ENCODE peak calls at places on chromosomes 1 and 21, in six cellular contexts. D is activated T-cell treated with anti-CD3 and anti-CD28 coated beads, Interleukin-2, amount 50 U/mL, for 72 hours; M is ovary; V is prostate gland; G is effector memory CD4-positive, alpha-beta T cell; E is activated CD4-positive, alpha-beta T cell treated with anti-CD3 and anti-CD28 coated beads for 1 hour. Z is an unnamed sample.

GRCh38 chr1:32933742-32934322 is 30.8 kb downstream of the RNF19B start:
- DNase-seq in D (no peak), M (no peak), V (peak), G (no peak), E (no peak), Z (no peak)

GRCh38 chr1:35674111-35674510 is 32.8 kb upstream of the PSMB2 start:
- DNase-seq in D (no peak), M (no peak), V (no peak), G (no peak), E (no peak), Z (no peak)

GRCh38 chr1:39988618-39989343 is 33.8 kb downstream of the MFSD2A start:
- DNase-seq in D (no peak), M (no peak), V (peak), G (no peak), E (no peak), Z (no peak)

GRCh38 chr1:223486366-223486765 is 93.2 kb downstream of the CCDC185 start:
- DNase-seq in D (no peak), M (no peak), V (no peak), G (no peak), E (no peak), Z (no peak)

GRCh38 chr1:15950763-15951295 is 25.1 kb downstream of the ZBTB17 start:
- DNase-seq in D (peak), M (peak), V (no peak), G (peak), E (peak), Z (peak)

GRCh38 chr21:39799178-39799577 is 54.2 kb downstream of the IGSF5 start:
- DNase-seq in D (no peak), M (no peak), V (peak), G (no peak), E (no peak), Z (no peak)

GRCh38 chr1:160708821-160709220 is 2.8 kb downstream of the CD48 start:
- DNase-seq in D (peak), M (no peak), V (no peak), G (no peak), E (no peak), Z (no peak)

GRCh38 chr1:167928457-167928852 is 8.0 kb upstream of the DCAF6 start:
- DNase-seq in D (no peak), M (no peak), V (no peak), G (no peak), E (no peak), Z (no peak)

GRCh38 chr21:44593598-44594405 is 1.5 kb upstream of the KRTAP10-6 start:
- DNase-seq in D (no peak), M (no peak), V (no peak), G (no peak), E (no peak), Z (no peak)

GRCh38 chr1:174222166-174222949 is 63.0 kb downstream of the RABGAP1L start:
- DNase-seq in D (no peak), M (no peak), V (no peak), G (no peak), E (no peak), Z (no peak)

GRCh38 chr1:34917017-34917416 is 12.4 kb downstream of the DLGAP3 start:
- DNase-seq in D (no peak), M (no peak), V (no peak), G (no peak), E (no peak), Z (no peak)

GRCh38 chr1:183139281-183139942 is 46.7 kb upstream of the LAMC2 start:
- DNase-seq in D (no peak), M (no peak), V (no peak), G (no peak), E (no peak), Z (no peak)